ENCODE peak calls at places on chromosomes 6 and 20, in five cellular contexts. One of them, this sample, is unnamed.

GRCh38 chr6:91645811-91646210 is 1058.9 kb upstream of the MAP3K7 start:
- DNase-seq in GM20000: no peak
- DNase-seq in IMR-90: no peak
- DNase-seq in neural progenitor cell: no peak
- DNase-seq in astrocyte of the cerebellum: no peak
- DNase-seq in this sample: no peak

GRCh38 chr6:47372318-47372717 is 62.6 kb upstream of the TNFRSF21 start:
- DNase-seq in GM20000: no peak
- DNase-seq in IMR-90: no peak
- DNase-seq in neural progenitor cell: no peak
- DNase-seq in astrocyte of the cerebellum: no peak
- DNase-seq in this sample: no peak

GRCh38 chr6:13275435-13275989 is 52.8 kb downstream of the TBC1D7 start:
- DNase-seq in IMR-90: no peak
- DNase-seq in astrocyte of the cerebellum: no peak
- DNase-seq in GM20000: no peak
- DNase-seq in neural progenitor cell: no peak
- DNase-seq in this sample: no peak

GRCh38 chr6:39493174-39493573 is 170.7 kb upstream of the KCNK16 start:
- DNase-seq in GM20000: no peak
- DNase-seq in neural progenitor cell: no peak
- DNase-seq in astrocyte of the cerebellum: peak
- DNase-seq in IMR-90: no peak
- DNase-seq in this sample: peak

GRCh38 chr6:158849899-158850806 is 31.0 kb upstream of the EZR start:
- DNase-seq in IMR-90: peak
- DNase-seq in astrocyte of the cerebellum: peak
- DNase-seq in neural progenitor cell: no peak
- DNase-seq in GM20000: no peak
- DNase-seq in this sample: peak

GRCh38 chr6:152201134-152201533 is 393.7 kb downstream of the ESR1 start:
- DNase-seq in IMR-90: no peak
- DNase-seq in astrocyte of the cerebellum: no peak
- DNase-seq in GM20000: no peak
- DNase-seq in neural progenitor cell: no peak
- DNase-seq in this sample: no peak

GRCh38 chr6:46626228-46626909 is 26.2 kb downstream of the CYP39A1 start:
- DNase-seq in GM20000: peak
- DNase-seq in neural progenitor cell: peak
- DNase-seq in IMR-90: peak
- DNase-seq in astrocyte of the cerebellum: peak
- DNase-seq in this sample: peak

GRCh38 chr20:13307562-13308163 is 86.6 kb downstream of the ISM1 start:
- DNase-seq in astrocyte of the cerebellum: no peak
- DNase-seq in IMR-90: no peak
- DNase-seq in GM20000: no peak
- DNase-seq in neural progenitor cell: no peak
- DNase-seq in this sample: no peak

GRCh38 chr6:159654483-159655098 is 38.5 kb downstream of the SOD2 start:
- DNase-seq in IMR-90: peak
- DNase-seq in neural progenitor cell: peak
- DNase-seq in astrocyte of the cerebellum: peak
- DNase-seq in GM20000: peak
- DNase-seq in this sample: peak

GRCh38 chr6:35919827-35920751 is 809 bp downstream of the SRPK1 start:
- DNase-seq in astrocyte of the cerebellum: no peak
- DNase-seq in IMR-90: peak
- DNase-seq in neural progenitor cell: peak
- DNase-seq in GM20000: no peak
- DNase-seq in this sample: peak

GRCh38 chr20:46751856-46752255 is 42.4 kb downstream of the SLC2A10 start:
- DNase-seq in neural progenitor cell: no peak
- DNase-seq in GM20000: no peak
- DNase-seq in IMR-90: no peak
- DNase-seq in astrocyte of the cerebellum: no peak
- DNase-seq in this sample: peak

GRCh38 chr6:139497344-139497961 is 123.0 kb upstream of the CITED2 start:
- DNase-seq in astrocyte of the cerebellum: no peak
- DNase-seq in IMR-90: no peak
- DNase-seq in GM20000: no peak
- DNase-seq in neural progenitor cell: no peak
- DNase-seq in this sample: no peak

GRCh38 chr20:2142649-2143048 is 41.0 kb downstream of the STK35 start:
- DNase-seq in astrocyte of the cerebellum: no peak
- DNase-seq in neural progenitor cell: no peak
- DNase-seq in GM20000: no peak
- DNase-seq in IMR-90: no peak
- DNase-seq in this sample: no peak

GRCh38 chr6:43120938-43121913 is 45.1 kb downstream of the PTK7 start:
- DNase-seq in neural progenitor cell: peak
- DNase-seq in IMR-90: peak
- DNase-seq in astrocyte of the cerebellum: peak
- DNase-seq in GM20000: no peak
- DNase-seq in this sample: no peak